ENCODE peak calls at places on chromosome 20, in six cellular contexts. F, I, D, R, U and N are unnamed samples.
A peak's percentile ranks its signal among the peaks of the same experiment; 100 is the strongest.

GRCh38 chr20:3340443-3340842 is 67.0 kb downstream of the DNAAF9 start:
- DNase-seq in F (no peak), I (no peak), D (no peak), R (no peak), U (no peak), N (no peak)

GRCh38 chr20:48802216-48802615 is 25.6 kb downstream of the PREX1 start:
- DNase-seq in F (no peak), I (no peak), D (no peak), R (no peak), U (no peak), N (no peak)

GRCh38 chr20:61756446-61756845 is 309.2 kb downstream of the TAF4 start:
- DNase-seq in F (no peak), I (no peak), D (no peak), R (no peak), U (no peak), N (no peak)

GRCh38 chr20:23231561-23232218 is 118.9 kb upstream of the NXT1 start:
- DNase-seq in F (no peak), I (peak; percentile 59), D (no peak), R (no peak), U (peak; percentile 25), N (no peak)

GRCh38 chr20:24132246-24132645 is 143.7 kb upstream of the GGTLC1 start:
- DNase-seq in F (no peak), I (no peak), D (no peak), R (no peak), U (peak; percentile 21), N (no peak)

GRCh38 chr20:1301031-1301529 is 27.9 kb downstream of the SDCBP2 start:
- DNase-seq in F (no peak), I (peak; percentile 90), D (no peak), R (no peak), U (no peak), N (no peak)

GRCh38 chr20:47360207-47360488 is 3.6 kb upstream of the ZMYND8 start:
- DNase-seq in F (no peak), I (no peak), D (peak; percentile 57), R (no peak), U (peak; percentile 85), N (no peak)

GRCh38 chr20:46132705-46133120 is 14.6 kb downstream of the CD40 start:
- DNase-seq in F (no peak), I (peak; percentile 45), D (peak; percentile 31), R (peak; percentile 25), U (peak; percentile 90), N (no peak)

GRCh38 chr20:34643919-34644318 is 33.0 kb downstream of the PIGU start:
- DNase-seq in F (no peak), I (no peak), D (no peak), R (peak; percentile 49), U (no peak), N (no peak)

GRCh38 chr20:50290815-50291214 is 100.2 kb downstream of the CEBPB start:
- DNase-seq in F (no peak), I (no peak), D (no peak), R (no peak), U (no peak), N (no peak)

GRCh38 chr20:61510778-61511330 is 258.8 kb downstream of the CDH4 start:
- DNase-seq in F (no peak), I (no peak), D (no peak), R (no peak), U (no peak), N (no peak)

GRCh38 chr20:58271596-58272460 is 37.7 kb upstream of the RAB22A start:
- DNase-seq in F (no peak), I (no peak), D (no peak), R (no peak), U (no peak), N (no peak)

GRCh38 chr20:4812641-4813075 is 90.9 kb downstream of the PRND start:
- DNase-seq in F (no peak), I (no peak), D (no peak), R (no peak), U (no peak), N (no peak)

GRCh38 chr20:49397525-49397924 is 84.9 kb downstream of the KCNB1 start:
- DNase-seq in F (no peak), I (peak; percentile 40), D (no peak), R (peak; percentile 51), U (no peak), N (no peak)

GRCh38 chr20:64077094-64077493 is 2.2 kb downstream of the RGS19 start:
- DNase-seq in F (no peak), I (no peak), D (no peak), R (no peak), U (no peak), N (no peak)

GRCh38 chr20:45791668-45792512 is at the start of the genes DNTTIP1 and WFDC3:
- DNase-seq in F (peak; percentile 59), I (peak; percentile 87), D (peak; percentile 52), R (peak; percentile 83), U (peak; percentile 99), N (peak; percentile 94)

GRCh38 chr20:58959652-58960051 is 21.4 kb upstream of the NELFCD start:
- DNase-seq in F (no peak), I (no peak), D (no peak), R (no peak), U (no peak), N (no peak)